ENCODE peak calls at places on chromosomes 12 and 14, in six cellular contexts. C is gastrocnemius medialis, X is psoas muscle, I is dorsolateral prefrontal cortex, Q is endodermal cell, P is GM23338. G is an unnamed sample.

GRCh38 chr12:116133149-116133548 is 144.3 kb downstream of the MED13L start:
- DNase-seq in C (no peak), X (no peak), I (no peak), Q (no peak), P (no peak), G (no peak)

GRCh38 chr14:100654025-100654813 is 67.0 kb upstream of the BEGAIN start:
- DNase-seq in C (no peak), X (no peak), I (no peak), Q (no peak), P (no peak), G (no peak)

GRCh38 chr12:15701212-15701611 is 88.0 kb downstream of the EPS8 start:
- DNase-seq in C (no peak), X (no peak), I (no peak), Q (no peak), P (no peak), G (no peak)

GRCh38 chr14:58280954-58281787 is 17.2 kb upstream of the ARID4A start:
- DNase-seq in C (no peak), X (no peak), I (no peak), Q (no peak), P (no peak), G (peak)

GRCh38 chr14:24861083-24861630 is 188.8 kb downstream of the STXBP6 start:
- DNase-seq in C (no peak), X (no peak), I (no peak), Q (no peak), P (no peak), G (no peak)

GRCh38 chr14:93045965-93046695 is 69.6 kb downstream of the ITPK1 start:
- DNase-seq in C (no peak), X (no peak), I (no peak), Q (no peak), P (no peak), G (no peak)

GRCh38 chr14:66038214-66038977 is 447.8 kb upstream of the CCDC196 start:
- DNase-seq in C (no peak), X (no peak), I (no peak), Q (no peak), P (peak), G (no peak)

GRCh38 chr12:27583981-27584380 is 60.0 kb downstream of the PPFIBP1 start:
- DNase-seq in C (no peak), X (no peak), I (no peak), Q (no peak), P (no peak), G (no peak)

GRCh38 chr14:93832665-93833064 is 44.4 kb upstream of the PRIMA1 start:
- DNase-seq in C (no peak), X (no peak), I (no peak), Q (no peak), P (no peak), G (no peak)

GRCh38 chr12:65859519-65859918 is 35.2 kb downstream of the HMGA2 start:
- DNase-seq in C (no peak), X (no peak), I (no peak), Q (no peak), P (no peak), G (no peak)

GRCh38 chr12:108356902-108357806 is 18.0 kb upstream of the CMKLR1 start:
- DNase-seq in C (no peak), X (no peak), I (no peak), Q (no peak), P (no peak), G (no peak)

GRCh38 chr12:52074656-52075408 is 4.7 kb upstream of the SMIM41 start:
- DNase-seq in C (no peak), X (no peak), I (no peak), Q (no peak), P (no peak), G (no peak)

GRCh38 chr12:28191690-28192089 is 1.4 kb downstream of the CCDC91 start:
- DNase-seq in C (no peak), X (no peak), I (no peak), Q (peak), P (peak), G (peak)

GRCh38 chr12:32482226-32482625 is 82.9 kb downstream of the FGD4 start:
- DNase-seq in C (no peak), X (no peak), I (no peak), Q (no peak), P (no peak), G (no peak)

GRCh38 chr12:50074936-50075807 is 10.0 kb upstream of the SMARCD1 start:
- DNase-seq in C (peak), X (peak), I (peak), Q (peak), P (peak), G (peak)

GRCh38 chr12:1881301-1881700 is 37.2 kb downstream of the CACNA2D4 start:
- DNase-seq in C (no peak), X (no peak), I (no peak), Q (peak), P (no peak), G (no peak)

GRCh38 chr12:98420403-98420800 is 95.0 kb upstream of the TMPO start:
- DNase-seq in C (no peak), X (no peak), I (no peak), Q (peak), P (no peak), G (no peak)

GRCh38 chr12:100927825-100928224 is 133.2 kb downstream of the ANO4 start:
- DNase-seq in C (no peak), X (no peak), I (no peak), Q (no peak), P (no peak), G (no peak)

GRCh38 chr14:55077691-55078151 is 26.3 kb downstream of the MAPK1IP1L start:
- DNase-seq in C (no peak), X (no peak), I (no peak), Q (no peak), P (no peak), G (no peak)

GRCh38 chr14:33509927-33510535 is 440.8 kb downstream of the EGLN3 start:
- DNase-seq in C (no peak), X (no peak), I (no peak), Q (no peak), P (no peak), G (no peak)

GRCh38 chr12:26378721-26379120 is 183.3 kb downstream of the SSPN start:
- DNase-seq in C (no peak), X (no peak), I (no peak), Q (no peak), P (no peak), G (no peak)

GRCh38 chr14:77140937-77141591 is 527 bp downstream of the ZDHHC22 start:
- DNase-seq in C (no peak), X (no peak), I (no peak), Q (peak), P (peak), G (no peak)

GRCh38 chr12:4849024-4849594 is 60.6 kb upstream of the KCNA1 start:
- DNase-seq in C (no peak), X (no peak), I (no peak), Q (peak), P (peak), G (no peak)

GRCh38 chr14:43168374-43168925 is 1338.6 kb downstream of the FSCB start:
- DNase-seq in C (no peak), X (no peak), I (no peak), Q (no peak), P (no peak), G (no peak)

GRCh38 chr12:50926415-50926814 is 25.9 kb upstream of the HIGD1C start:
- DNase-seq in C (no peak), X (no peak), I (no peak), Q (no peak), P (no peak), G (no peak)

GRCh38 chr14:32564591-32564990 is 235.5 kb downstream of the AKAP6 start:
- DNase-seq in C (no peak), X (no peak), I (no peak), Q (no peak), P (no peak), G (no peak)

GRCh38 chr12:16165506-16165905 is 112.0 kb downstream of the SLC15A5 start:
- DNase-seq in C (peak), X (peak), I (no peak), Q (peak), P (peak), G (no peak)

GRCh38 chr14:74514471-74514932 is 20.9 kb downstream of the ISCA2 start:
- DNase-seq in C (peak), X (peak), I (peak), Q (peak), P (peak), G (no peak)

GRCh38 chr14:105166571-105167302 is 1.8 kb downstream of the JAG2 start:
- DNase-seq in C (peak), X (no peak), I (no peak), Q (no peak), P (no peak), G (no peak)

GRCh38 chr14:63787995-63788946 is 60.4 kb upstream of the SGPP1 start:
- DNase-seq in C (no peak), X (no peak), I (no peak), Q (no peak), P (no peak), G (no peak)

GRCh38 chr14:51653096-51653814 is 1.5 kb downstream of the FRMD6 start:
- DNase-seq in C (no peak), X (no peak), I (no peak), Q (peak), P (peak), G (no peak)

GRCh38 chr14:73942180-73942579 is 7.7 kb downstream of the FAM161B start:
- DNase-seq in C (no peak), X (no peak), I (no peak), Q (no peak), P (no peak), G (no peak)

GRCh38 chr14:102078344-102078743 is 8.5 kb downstream of the HSP90AA1 start:
- DNase-seq in C (no peak), X (no peak), I (no peak), Q (no peak), P (no peak), G (no peak)

GRCh38 chr12:25981597-25981996 is 23.1 kb downstream of the RASSF8 start:
- DNase-seq in C (no peak), X (no peak), I (no peak), Q (no peak), P (no peak), G (no peak)

GRCh38 chr14:76997257-76997970 is 31.1 kb downstream of the IRF2BPL start:
- DNase-seq in C (no peak), X (no peak), I (no peak), Q (peak), P (no peak), G (no peak)

GRCh38 chr12:2886768-2887450 is 3.8 kb upstream of the TULP3 start:
- DNase-seq in C (no peak), X (no peak), I (no peak), Q (no peak), P (no peak), G (no peak)

GRCh38 chr12:93908846-93909592 is 231.8 kb downstream of the CRADD start:
- DNase-seq in C (no peak), X (peak), I (no peak), Q (no peak), P (no peak), G (no peak)

DNA sequence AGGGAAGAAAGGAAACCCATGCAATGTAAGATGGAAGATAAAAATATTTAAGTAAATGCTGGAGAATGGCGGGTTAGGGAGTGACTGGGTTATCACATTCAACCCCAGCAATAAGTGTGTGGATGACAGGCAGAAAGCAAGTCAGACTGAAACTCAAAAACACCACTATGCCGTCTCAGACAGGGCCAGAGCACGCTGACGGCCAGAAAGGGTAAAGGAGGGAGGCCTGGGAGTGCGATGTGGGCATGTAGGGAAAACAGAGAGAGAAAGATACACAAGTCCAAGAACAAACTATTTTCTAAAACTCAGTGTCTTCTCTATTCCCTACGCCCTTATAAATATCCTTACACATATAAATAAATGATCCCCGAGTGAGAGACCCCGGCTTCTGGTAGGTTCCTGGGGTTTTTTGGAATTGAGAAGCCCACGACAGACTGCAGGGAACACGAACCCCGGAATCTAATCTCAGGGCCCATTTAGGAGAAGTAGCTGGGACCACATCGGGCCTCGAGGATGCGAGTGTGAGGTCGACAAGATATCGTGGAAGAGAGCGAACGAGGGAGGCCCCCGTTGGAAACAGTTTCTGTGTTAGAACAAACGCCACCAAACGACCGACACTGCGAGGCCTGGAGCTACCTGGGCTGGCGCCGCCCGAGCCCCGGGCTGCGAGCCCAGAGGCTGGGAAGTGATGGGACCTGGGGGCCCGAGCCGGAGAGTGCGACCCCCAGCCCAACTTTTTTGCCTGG is 744 bp upstream of the OTX2 start:
- DNase-seq in C (no peak), X (no peak), I (no peak), Q (peak), P (peak), G (no peak)
- H3K4me3 ChIP-seq in C (no peak), X (no peak), I (no peak), Q (peak), P (peak), G (no peak)

DNA sequence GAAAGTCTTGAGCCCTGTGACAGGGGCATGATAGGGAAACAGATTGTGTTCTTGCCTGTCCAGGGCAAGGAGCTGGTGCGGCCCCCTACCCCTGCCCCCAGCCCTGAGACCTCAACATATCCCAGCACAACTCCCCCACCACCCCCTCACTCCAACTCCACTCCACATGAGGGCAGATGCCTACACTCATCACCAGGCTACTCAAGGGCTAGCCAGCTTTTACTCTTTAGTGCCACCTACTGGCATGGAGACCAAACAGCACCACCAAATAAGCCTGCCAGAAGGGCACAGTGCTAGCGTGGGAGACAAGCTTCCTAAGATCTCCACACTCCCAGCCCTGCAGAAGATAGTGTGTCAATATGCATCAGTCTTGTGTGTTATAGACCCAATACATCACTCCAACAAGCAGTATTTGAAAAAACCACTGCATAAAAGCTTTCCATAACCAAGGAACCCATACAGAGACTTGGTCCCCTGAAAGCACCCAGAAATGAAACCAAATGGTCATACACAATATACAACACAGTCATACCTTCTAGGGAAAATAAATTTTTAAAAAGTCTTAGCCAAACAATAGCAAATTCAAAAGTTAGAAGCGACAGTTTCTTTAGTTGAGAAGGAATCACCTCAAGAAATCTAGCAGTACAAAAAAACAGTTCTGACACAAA is 154.4 kb downstream of the KCNK10 start:
- DNase-seq in C (no peak), X (no peak), I (no peak), Q (peak), P (peak), G (peak)
- TF ChIP-seq CTCF in C (no peak), X (peak), I (peak), Q (peak), P (peak), G (peak)

GRCh38 chr12:13727707-13728147 is 253.7 kb downstream of the GRIN2B start:
- DNase-seq in C (no peak), X (no peak), I (no peak), Q (peak), P (no peak), G (no peak)
- H3K4me3 ChIP-seq in C (no peak), X (no peak), I (no peak), Q (no peak), P (no peak), G (no peak)

DNA sequence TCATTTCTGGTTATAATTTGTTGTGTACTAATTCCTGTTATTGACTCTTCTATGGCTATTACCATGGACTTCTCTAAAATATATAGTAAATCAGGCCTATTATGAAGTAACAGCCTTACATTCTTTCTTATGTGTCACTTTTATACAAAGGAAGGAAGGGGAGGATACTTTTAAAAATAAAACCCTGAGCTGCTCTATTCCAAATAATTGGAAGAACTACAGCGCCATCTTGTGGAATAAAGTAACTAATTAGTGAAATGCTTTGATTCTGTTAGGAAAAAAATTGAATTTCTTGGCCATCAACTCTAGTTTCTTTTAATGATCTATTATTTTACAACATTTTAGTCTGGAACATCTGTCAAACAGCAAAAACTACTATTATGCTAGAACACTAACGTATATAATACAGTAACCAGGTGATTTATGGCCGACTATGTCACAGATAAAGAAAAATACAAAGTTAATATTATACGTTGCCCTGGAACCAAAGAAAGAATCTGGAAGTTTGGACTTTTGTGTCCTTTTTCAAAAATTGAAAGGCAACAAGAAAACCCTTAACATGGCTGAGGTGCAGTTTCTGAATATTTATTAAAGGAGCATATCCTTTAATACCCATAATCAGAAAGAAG is 55.0 kb upstream of the NELL2 start:
- DNase-seq in C (no peak), X (no peak), I (no peak), Q (no peak), P (peak), G (no peak)
- TF ChIP-seq CTCF in C (peak), X (peak), I (peak), Q (peak), P (peak), G (peak)

GRCh38 chr14:30108975-30109700 is 181.5 kb upstream of the PRKD1 start:
- DNase-seq in C (no peak), X (no peak), I (no peak), Q (no peak), P (no peak), G (no peak)
- H3K4me3 ChIP-seq in C (no peak), X (no peak), I (no peak), Q (no peak), P (no peak), G (no peak)

GRCh38 chr12:46292754-46293402 is 24.0 kb upstream of the SLC38A1 start:
- DNase-seq in C (no peak), X (no peak), I (no peak), Q (no peak), P (no peak), G (no peak)
- TF ChIP-seq CTCF in C (no peak), X (no peak), I (no peak), Q (no peak), P (no peak), G (no peak)

GRCh38 chr12:64821116-64821630 is 3.3 kb upstream of the TBC1D30 start:
- DNase-seq in C (no peak), X (no peak), I (no peak), Q (no peak), P (no peak), G (no peak)

GRCh38 chr12:64819816-64820402 is 4.5 kb upstream of the TBC1D30 start:
- DNase-seq in C (no peak), X (no peak), I (no peak), Q (no peak), P (no peak), G (no peak)

GRCh38 chr12:64824130-64824499 is 332 bp upstream of the TBC1D30 start:
- DNase-seq in C (no peak), X (no peak), I (no peak), Q (no peak), P (peak), G (no peak)

GRCh38 chr12:64824500-64825142 is at the start of gene TBC1D30:
- DNase-seq in C (no peak), X (peak), I (peak), Q (peak), P (peak), G (no peak)

GRCh38 chr12:64820593-64820992 is 3.9 kb upstream of the TBC1D30 start:
- DNase-seq in C (no peak), X (no peak), I (no peak), Q (no peak), P (no peak), G (no peak)
- H3K4me3 ChIP-seq in C (no peak), X (no peak), I (no peak), Q (no peak), P (no peak), G (no peak)

GRCh38 chr14:91911474-91912032 is 35.9 kb downstream of the FBLN5 start:
- DNase-seq in C (no peak), X (no peak), I (no peak), Q (peak), P (peak), G (no peak)
- TF ChIP-seq CTCF in C (no peak), X (peak), I (peak), Q (peak), P (peak), G (peak)

DNA sequence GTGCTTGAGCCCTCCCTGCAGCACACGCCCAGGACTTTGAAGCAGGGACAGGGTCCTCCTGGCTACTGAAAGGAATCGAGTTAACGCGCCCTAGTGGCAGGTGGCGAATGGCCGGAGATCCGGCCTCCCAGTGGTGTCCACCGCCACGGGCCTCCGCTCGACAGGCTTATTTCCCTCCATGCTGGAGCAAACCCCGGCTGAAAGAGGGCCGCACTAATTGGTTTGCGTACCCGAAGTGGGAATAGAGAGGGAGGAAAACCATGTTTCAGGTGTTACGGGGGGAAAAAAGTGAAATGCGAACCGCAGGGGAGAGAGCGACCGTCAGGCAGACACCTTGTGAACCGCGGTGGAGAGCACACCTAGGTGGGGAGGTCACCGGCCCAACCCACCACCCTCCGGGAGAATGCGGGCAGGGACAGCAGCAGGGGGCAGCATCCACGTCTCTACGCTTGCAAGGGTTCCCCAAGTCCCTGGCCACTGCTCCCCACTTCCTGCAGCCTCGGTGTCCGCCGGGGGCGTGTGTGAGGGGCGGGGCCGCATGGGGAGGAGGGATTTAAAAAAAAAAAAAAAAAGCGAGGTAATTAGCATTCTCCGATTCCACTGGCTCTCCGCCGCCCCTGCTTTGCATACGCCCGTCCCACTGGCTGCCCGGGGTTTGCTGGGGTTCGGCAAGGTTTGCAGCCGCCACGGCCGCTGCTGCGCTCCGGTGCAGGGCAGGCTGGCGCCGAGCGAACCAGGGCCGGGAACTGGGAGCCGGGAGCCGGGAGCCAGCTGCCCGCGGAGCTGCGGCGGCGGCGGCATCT is 224.6 kb upstream of the CRY1 start:
- DNase-seq in C (peak), X (peak), I (no peak), Q (peak), P (peak), G (peak)
- H3K4me3 ChIP-seq in C (peak), X (peak), I (peak), Q (peak), P (peak), G (peak)

G was measured in CD8-positive, alpha-beta T cell.